ENCODE peak calls at places on chromosomes 4 and X, in four cellular contexts. One of them, this sample, is unnamed.

GRCh38 chr4:110781944-110782343 is 159.1 kb upstream of the PITX2 start:
- DNase-seq in HCT116: no peak
- DNase-seq in body of pancreas: no peak
- DNase-seq in fibroblast of pulmonary artery: no peak
- DNase-seq in this sample: no peak

GRCh38 chrX:38754102-38754790 is 47.0 kb upstream of the MID1IP1 start:
- DNase-seq in body of pancreas: peak
- DNase-seq in HCT116: peak
- DNase-seq in fibroblast of pulmonary artery: peak
- DNase-seq in this sample: peak

GRCh38 chr4:140851032-140851636 is 94.9 kb upstream of the TBC1D9 start:
- DNase-seq in HCT116: peak
- DNase-seq in fibroblast of pulmonary artery: peak
- DNase-seq in body of pancreas: peak
- DNase-seq in this sample: peak

GRCh38 chr4:108205859-108206258 is 37.1 kb upstream of the LEF1 start:
- DNase-seq in HCT116: no peak
- DNase-seq in body of pancreas: no peak
- DNase-seq in fibroblast of pulmonary artery: no peak
- DNase-seq in this sample: no peak

GRCh38 chr4:36067116-36067515 is 177.2 kb downstream of the ARAP2 start:
- DNase-seq in HCT116: no peak
- DNase-seq in fibroblast of pulmonary artery: no peak
- DNase-seq in body of pancreas: no peak
- DNase-seq in this sample: no peak

GRCh38 chrX:15151267-15152196 is 118.4 kb downstream of the ASB9 start:
- DNase-seq in fibroblast of pulmonary artery: no peak
- DNase-seq in body of pancreas: no peak
- DNase-seq in HCT116: no peak
- DNase-seq in this sample: no peak

GRCh38 chr4:118774989-118775388 is 60.9 kb downstream of the SEC24D start:
- DNase-seq in fibroblast of pulmonary artery: no peak
- DNase-seq in body of pancreas: no peak
- DNase-seq in HCT116: no peak
- DNase-seq in this sample: no peak

GRCh38 chr4:48047421-48047844 is 30.9 kb downstream of the NIPAL1 start:
- DNase-seq in fibroblast of pulmonary artery: no peak
- DNase-seq in HCT116: no peak
- DNase-seq in body of pancreas: no peak
- DNase-seq in this sample: peak

GRCh38 chr4:31518796-31519250 is 798.7 kb downstream of the PCDH7 start:
- DNase-seq in body of pancreas: no peak
- DNase-seq in fibroblast of pulmonary artery: peak
- DNase-seq in HCT116: peak
- DNase-seq in this sample: no peak

GRCh38 chr4:7898385-7898784 is 41.3 kb downstream of the AFAP1 start:
- DNase-seq in HCT116: no peak
- DNase-seq in fibroblast of pulmonary artery: no peak
- DNase-seq in body of pancreas: no peak
- DNase-seq in this sample: no peak

GRCh38 chrX:11480626-11481025 is 185.1 kb downstream of the ARHGAP6 start:
- DNase-seq in HCT116: no peak
- DNase-seq in body of pancreas: no peak
- DNase-seq in fibroblast of pulmonary artery: peak
- DNase-seq in this sample: no peak

GRCh38 chr4:145482209-145483021 is 762 bp downstream of the SMAD1 start:
- DNase-seq in fibroblast of pulmonary artery: peak
- DNase-seq in HCT116: peak
- DNase-seq in body of pancreas: peak
- DNase-seq in this sample: peak

GRCh38 chr4:130722370-130722769 is 1626.4 kb downstream of the C4orf33 start:
- DNase-seq in HCT116: no peak
- DNase-seq in body of pancreas: no peak
- DNase-seq in fibroblast of pulmonary artery: no peak
- DNase-seq in this sample: no peak

GRCh38 chr4:188532751-188533150 is 393.5 kb downstream of the TRIML1 start:
- DNase-seq in HCT116: no peak
- DNase-seq in fibroblast of pulmonary artery: no peak
- DNase-seq in body of pancreas: no peak
- DNase-seq in this sample: no peak
- TF ChIP-seq CTCF in HCT116: no peak
- TF ChIP-seq CTCF in fibroblast of pulmonary artery: no peak
- TF ChIP-seq CTCF in body of pancreas: no peak
- TF ChIP-seq CTCF in this sample: no peak

GRCh38 chr4:186725422-186726149 is 1.9 kb upstream of the FAT1 start:
- DNase-seq in fibroblast of pulmonary artery: peak
- DNase-seq in HCT116: peak
- DNase-seq in body of pancreas: peak
- DNase-seq in this sample: no peak

GRCh38 chr4:186727149-186727976 is 3.7 kb upstream of the FAT1 start:
- DNase-seq in HCT116: no peak
- DNase-seq in fibroblast of pulmonary artery: no peak
- DNase-seq in body of pancreas: no peak
- DNase-seq in this sample: no peak

GRCh38 chr4:186726150-186726439 is 2.4 kb upstream of the FAT1 start:
- DNase-seq in fibroblast of pulmonary artery: no peak
- DNase-seq in body of pancreas: no peak
- DNase-seq in HCT116: no peak
- DNase-seq in this sample: no peak

GRCh38 chr4:186727977-186728519 is 4.4 kb upstream of the FAT1 start:
- DNase-seq in fibroblast of pulmonary artery: peak
- DNase-seq in HCT116: peak
- DNase-seq in body of pancreas: no peak
- DNase-seq in this sample: no peak

DNA sequence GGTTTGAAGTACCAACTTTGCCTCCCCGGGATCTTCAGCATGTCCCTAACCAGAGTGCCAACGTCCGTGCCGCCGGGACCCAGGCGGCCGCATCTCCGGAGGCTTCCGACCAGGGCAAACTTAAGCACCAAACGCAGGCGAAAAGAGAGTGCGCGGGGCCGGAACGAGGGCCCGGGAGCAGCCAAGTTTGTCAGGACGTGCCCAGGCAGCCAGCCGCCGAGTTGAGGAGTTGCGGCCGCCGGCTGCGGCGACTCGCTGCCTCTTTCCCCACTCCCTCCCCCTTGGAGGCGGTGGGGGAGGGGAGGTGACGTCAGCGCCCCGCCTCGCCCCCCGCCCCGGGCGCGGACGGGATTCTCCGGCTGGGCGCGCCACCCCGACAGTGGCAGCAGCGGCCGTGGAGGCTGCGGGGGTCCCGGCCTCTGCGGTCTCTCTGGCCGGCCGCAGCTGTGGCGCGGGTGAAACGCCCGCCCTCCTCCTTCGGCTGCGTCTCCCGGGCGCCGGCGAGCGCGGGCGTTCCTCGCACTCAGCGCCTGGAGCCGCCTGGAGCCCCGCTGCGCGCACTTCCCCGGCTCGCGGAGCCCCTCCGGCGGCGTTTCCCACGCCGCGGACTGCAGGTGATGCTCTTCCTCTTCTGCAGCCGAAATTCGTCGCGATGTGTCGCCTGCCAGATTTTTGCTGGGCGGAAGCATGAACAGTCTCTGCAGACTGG is 2.9 kb upstream of the FAT1 start:
- DNase-seq in body of pancreas: peak
- DNase-seq in fibroblast of pulmonary artery: peak
- DNase-seq in HCT116: peak
- DNase-seq in this sample: no peak
- TF ChIP-seq CTCF in body of pancreas: no peak
- TF ChIP-seq CTCF in fibroblast of pulmonary artery: no peak
- TF ChIP-seq CTCF in HCT116: no peak
- TF ChIP-seq CTCF in this sample: no peak

DNA sequence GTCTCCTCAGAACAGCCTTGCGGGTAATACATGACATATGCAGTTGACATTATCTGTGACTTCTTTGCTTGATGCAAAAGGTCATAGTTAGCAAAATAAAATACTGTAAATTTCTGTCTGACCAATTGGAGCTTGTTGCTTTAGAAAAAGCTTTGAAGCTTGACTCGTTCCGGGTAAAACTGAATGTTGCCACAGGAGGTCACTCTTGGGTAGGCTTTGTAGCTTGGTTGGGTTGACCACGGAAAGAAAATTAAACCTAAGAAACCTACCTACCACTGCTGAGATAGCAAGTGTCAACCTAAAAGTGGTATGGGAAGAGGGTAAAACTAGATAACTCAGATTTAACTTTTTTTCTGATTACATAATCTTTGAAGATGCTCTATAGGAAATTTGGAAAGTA is 23.2 kb downstream of the PRPS2 start:
- DNase-seq in HCT116: no peak
- DNase-seq in fibroblast of pulmonary artery: peak
- DNase-seq in body of pancreas: peak
- DNase-seq in this sample: peak
- TF ChIP-seq CTCF in HCT116: peak
- TF ChIP-seq CTCF in fibroblast of pulmonary artery: peak
- TF ChIP-seq CTCF in body of pancreas: peak
- TF ChIP-seq CTCF in this sample: peak

DNA sequence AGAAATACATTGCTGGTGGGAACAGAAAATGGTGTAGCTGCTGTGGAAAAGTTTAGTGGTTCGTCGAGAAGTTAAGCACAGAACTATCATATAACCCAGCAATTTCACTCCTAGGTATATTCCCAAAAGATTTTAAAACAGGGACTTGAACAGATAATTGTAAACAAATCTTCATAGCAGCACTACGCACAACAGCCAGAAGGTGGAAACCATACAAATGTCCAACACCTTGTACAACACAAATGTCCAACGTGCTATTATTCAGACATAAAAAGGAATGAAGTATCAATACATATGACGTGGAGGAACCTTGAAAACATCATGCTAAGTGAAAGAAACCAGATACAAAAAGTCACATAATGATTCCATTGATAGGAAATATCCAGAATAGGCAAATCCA is 37.9 kb downstream of the CUL4B start:
- DNase-seq in fibroblast of pulmonary artery: no peak
- DNase-seq in body of pancreas: no peak
- DNase-seq in HCT116: no peak
- DNase-seq in this sample: no peak
- TF ChIP-seq CTCF in fibroblast of pulmonary artery: no peak
- TF ChIP-seq CTCF in body of pancreas: no peak
- TF ChIP-seq CTCF in HCT116: no peak
- TF ChIP-seq CTCF in this sample: no peak

GRCh38 chr4:61588621-61589020 is 388.5 kb downstream of the ADGRL3 start:
- DNase-seq in body of pancreas: no peak
- DNase-seq in fibroblast of pulmonary artery: no peak
- DNase-seq in HCT116: no peak
- DNase-seq in this sample: no peak
- TF ChIP-seq CTCF in body of pancreas: no peak
- TF ChIP-seq CTCF in fibroblast of pulmonary artery: no peak
- TF ChIP-seq CTCF in HCT116: no peak
- TF ChIP-seq CTCF in this sample: no peak